ENCODE peak calls at places on chromosome 10, in eight cellular contexts. P is substantia nigra, I is EL, O is myocyte, W is GM19239, S is astrocyte of the cerebellum, Q is BJ, X is GM10248. E is an unnamed sample.

GRCh38 chr10:986137-986825 is 2.0 kb upstream of the GTPBP4 start:
- DNase-seq in P (no peak), Q (no peak), S (no peak), O (peak), I (peak), W (no peak), X (no peak), E (peak)

GRCh38 chr10:48940958-48941357 is 1.3 kb upstream of the LRRC18 start:
- DNase-seq in P (no peak), I (no peak), W (no peak), Q (no peak), O (no peak), X (no peak), S (peak), E (no peak)

GRCh38 chr10:48605786-48606529 is 1.1 kb upstream of the ARHGAP22 start:
- DNase-seq in X (no peak), W (no peak), S (no peak), O (no peak), I (peak), P (no peak), Q (no peak), E (peak)

GRCh38 chr10:16794005-16794404 is 23.2 kb downstream of the RSU1 start:
- DNase-seq in W (no peak), P (no peak), S (no peak), I (no peak), O (no peak), Q (no peak), X (no peak), E (no peak)

GRCh38 chr10:119370972-119371703 is 163.8 kb downstream of the GRK5 start:
- DNase-seq in I (peak), Q (peak), S (no peak), P (no peak), O (no peak), X (no peak), W (no peak), E (peak)

GRCh38 chr10:130351466-130352290 is 215.5 kb downstream of the GLRX3 start:
- DNase-seq in O (no peak), X (no peak), I (no peak), Q (no peak), W (no peak), P (no peak), S (no peak), E (no peak)

GRCh38 chr10:91096263-91096662 is 124.2 kb upstream of the PCGF5 start:
- DNase-seq in S (no peak), Q (no peak), P (no peak), X (no peak), I (no peak), O (no peak), W (no peak), E (no peak)

GRCh38 chr10:133129854-133130495 is 30.0 kb upstream of the KNDC1 start:
- DNase-seq in X (no peak), S (no peak), W (no peak), Q (no peak), I (no peak), P (no peak), O (no peak), E (no peak)

GRCh38 chr10:79472951-79473350 is 27.5 kb upstream of the ZCCHC24 start:
- DNase-seq in I (no peak), W (no peak), O (no peak), Q (no peak), X (no peak), S (no peak), P (no peak), E (no peak)

GRCh38 chr10:34010891-34011290 is 676.4 kb upstream of the NRP1 start:
- DNase-seq in X (no peak), W (no peak), S (peak), I (peak), Q (no peak), O (peak), P (no peak), E (peak)

GRCh38 chr10:49119746-49120145 is 4.4 kb upstream of the VSTM4 start:
- DNase-seq in P (no peak), Q (no peak), I (peak), S (no peak), W (no peak), X (no peak), O (no peak), E (no peak)

GRCh38 chr10:113711142-113711541 is 31.4 kb downstream of the CASP7 start:
- DNase-seq in I (no peak), P (no peak), O (no peak), S (no peak), Q (no peak), W (no peak), X (no peak), E (no peak)